ENCODE peak calls at places on chromosomes 6 and 20, in nine cellular contexts. One of them, this sample, is unnamed.

GRCh38 chr20:53948383-53949318 is 121.7 kb downstream of the BCAS1 start:
- DNase-seq in astrocyte: no peak
- DNase-seq in activated CD8-positive, alpha-beta T cell treated with anti-CD3 and anti-CD28 coated beads for 36 hours: peak
- DNase-seq in T-helper 17 cell: no peak
- DNase-seq in activated naive CD4-positive, alpha-beta T cell: no peak
- DNase-seq in CD8-positive, alpha-beta memory T cell: no peak
- DNase-seq in cerebellar cortex: no peak
- DNase-seq in HEK293T: no peak
- DNase-seq in posterior vena cava: no peak
- DNase-seq in this sample: no peak

GRCh38 chr6:125073071-125073470 is 80.5 kb upstream of the TPD52L1 start:
- DNase-seq in CD8-positive, alpha-beta memory T cell: no peak
- DNase-seq in cerebellar cortex: no peak
- DNase-seq in astrocyte: peak
- DNase-seq in HEK293T: no peak
- DNase-seq in posterior vena cava: no peak
- DNase-seq in activated naive CD4-positive, alpha-beta T cell: no peak
- DNase-seq in T-helper 17 cell: no peak
- DNase-seq in activated CD8-positive, alpha-beta T cell treated with anti-CD3 and anti-CD28 coated beads for 36 hours: no peak
- DNase-seq in this sample: no peak

GRCh38 chr6:11938285-11938890 is 73.7 kb upstream of the HIVEP1 start:
- DNase-seq in HEK293T: no peak
- DNase-seq in astrocyte: no peak
- DNase-seq in activated naive CD4-positive, alpha-beta T cell: no peak
- DNase-seq in cerebellar cortex: peak
- DNase-seq in T-helper 17 cell: no peak
- DNase-seq in activated CD8-positive, alpha-beta T cell treated with anti-CD3 and anti-CD28 coated beads for 36 hours: no peak
- DNase-seq in CD8-positive, alpha-beta memory T cell: no peak
- DNase-seq in posterior vena cava: no peak
- DNase-seq in this sample: no peak

GRCh38 chr20:40276291-40276690 is 412.7 kb downstream of the MAFB start:
- DNase-seq in astrocyte: no peak
- DNase-seq in T-helper 17 cell: no peak
- DNase-seq in posterior vena cava: peak
- DNase-seq in activated CD8-positive, alpha-beta T cell treated with anti-CD3 and anti-CD28 coated beads for 36 hours: no peak
- DNase-seq in cerebellar cortex: no peak
- DNase-seq in activated naive CD4-positive, alpha-beta T cell: no peak
- DNase-seq in HEK293T: no peak
- DNase-seq in CD8-positive, alpha-beta memory T cell: no peak
- DNase-seq in this sample: no peak

GRCh38 chr6:26204332-26205160 is 117.3 kb downstream of the HFE start:
- DNase-seq in posterior vena cava: peak
- DNase-seq in activated CD8-positive, alpha-beta T cell treated with anti-CD3 and anti-CD28 coated beads for 36 hours: peak
- DNase-seq in HEK293T: peak
- DNase-seq in T-helper 17 cell: peak
- DNase-seq in astrocyte: peak
- DNase-seq in CD8-positive, alpha-beta memory T cell: peak
- DNase-seq in cerebellar cortex: peak
- DNase-seq in activated naive CD4-positive, alpha-beta T cell: peak
- DNase-seq in this sample: peak

GRCh38 chr20:57195023-57195758 is 71.2 kb downstream of the BMP7 start:
- DNase-seq in cerebellar cortex: no peak
- DNase-seq in activated CD8-positive, alpha-beta T cell treated with anti-CD3 and anti-CD28 coated beads for 36 hours: no peak
- DNase-seq in activated naive CD4-positive, alpha-beta T cell: no peak
- DNase-seq in posterior vena cava: no peak
- DNase-seq in astrocyte: peak
- DNase-seq in T-helper 17 cell: no peak
- DNase-seq in HEK293T: no peak
- DNase-seq in CD8-positive, alpha-beta memory T cell: no peak
- DNase-seq in this sample: peak

GRCh38 chr20:517221-517620 is 26.4 kb downstream of the CSNK2A1 start:
- DNase-seq in HEK293T: no peak
- DNase-seq in activated naive CD4-positive, alpha-beta T cell: no peak
- DNase-seq in astrocyte: peak
- DNase-seq in CD8-positive, alpha-beta memory T cell: no peak
- DNase-seq in posterior vena cava: no peak
- DNase-seq in T-helper 17 cell: no peak
- DNase-seq in cerebellar cortex: no peak
- DNase-seq in activated CD8-positive, alpha-beta T cell treated with anti-CD3 and anti-CD28 coated beads for 36 hours: no peak
- DNase-seq in this sample: no peak

GRCh38 chr6:111711476-111711875 is 105.8 kb upstream of the TRAF3IP2 start:
- DNase-seq in astrocyte: no peak
- DNase-seq in cerebellar cortex: peak
- DNase-seq in CD8-positive, alpha-beta memory T cell: no peak
- DNase-seq in HEK293T: no peak
- DNase-seq in posterior vena cava: no peak
- DNase-seq in T-helper 17 cell: no peak
- DNase-seq in activated CD8-positive, alpha-beta T cell treated with anti-CD3 and anti-CD28 coated beads for 36 hours: no peak
- DNase-seq in activated naive CD4-positive, alpha-beta T cell: no peak
- DNase-seq in this sample: no peak

GRCh38 chr20:19688031-19688806 is 69.8 kb upstream of the RIN2 start:
- DNase-seq in posterior vena cava: peak
- DNase-seq in cerebellar cortex: peak
- DNase-seq in activated CD8-positive, alpha-beta T cell treated with anti-CD3 and anti-CD28 coated beads for 36 hours: peak
- DNase-seq in T-helper 17 cell: no peak
- DNase-seq in HEK293T: peak
- DNase-seq in astrocyte: peak
- DNase-seq in activated naive CD4-positive, alpha-beta T cell: no peak
- DNase-seq in CD8-positive, alpha-beta memory T cell: no peak
- DNase-seq in this sample: peak

GRCh38 chr6:94323853-94324252 is 904.5 kb upstream of the EPHA7 start:
- DNase-seq in cerebellar cortex: no peak
- DNase-seq in CD8-positive, alpha-beta memory T cell: no peak
- DNase-seq in T-helper 17 cell: no peak
- DNase-seq in activated CD8-positive, alpha-beta T cell treated with anti-CD3 and anti-CD28 coated beads for 36 hours: no peak
- DNase-seq in posterior vena cava: no peak
- DNase-seq in HEK293T: no peak
- DNase-seq in astrocyte: no peak
- DNase-seq in activated naive CD4-positive, alpha-beta T cell: no peak
- DNase-seq in this sample: peak

GRCh38 chr6:156731436-156731835 is 45.7 kb upstream of the ARID1B start:
- DNase-seq in posterior vena cava: no peak
- DNase-seq in activated CD8-positive, alpha-beta T cell treated with anti-CD3 and anti-CD28 coated beads for 36 hours: no peak
- DNase-seq in astrocyte: no peak
- DNase-seq in T-helper 17 cell: no peak
- DNase-seq in cerebellar cortex: no peak
- DNase-seq in HEK293T: no peak
- DNase-seq in activated naive CD4-positive, alpha-beta T cell: no peak
- DNase-seq in CD8-positive, alpha-beta memory T cell: no peak
- DNase-seq in this sample: peak

GRCh38 chr6:106116125-106116524 is 30.0 kb downstream of the PRDM1 start:
- DNase-seq in activated naive CD4-positive, alpha-beta T cell: no peak
- DNase-seq in astrocyte: no peak
- DNase-seq in activated CD8-positive, alpha-beta T cell treated with anti-CD3 and anti-CD28 coated beads for 36 hours: no peak
- DNase-seq in HEK293T: no peak
- DNase-seq in T-helper 17 cell: no peak
- DNase-seq in posterior vena cava: no peak
- DNase-seq in CD8-positive, alpha-beta memory T cell: no peak
- DNase-seq in cerebellar cortex: peak
- DNase-seq in this sample: no peak

GRCh38 chr20:16664031-16664430 is 65.8 kb upstream of the SNRPB2 start:
- DNase-seq in posterior vena cava: no peak
- DNase-seq in activated CD8-positive, alpha-beta T cell treated with anti-CD3 and anti-CD28 coated beads for 36 hours: no peak
- DNase-seq in cerebellar cortex: no peak
- DNase-seq in T-helper 17 cell: no peak
- DNase-seq in astrocyte: no peak
- DNase-seq in CD8-positive, alpha-beta memory T cell: no peak
- DNase-seq in HEK293T: no peak
- DNase-seq in activated naive CD4-positive, alpha-beta T cell: no peak
- DNase-seq in this sample: no peak

GRCh38 chr6:143543435-143543834 is 31.9 kb upstream of the FUCA2 start:
- DNase-seq in HEK293T: no peak
- DNase-seq in CD8-positive, alpha-beta memory T cell: no peak
- DNase-seq in activated CD8-positive, alpha-beta T cell treated with anti-CD3 and anti-CD28 coated beads for 36 hours: no peak
- DNase-seq in astrocyte: no peak
- DNase-seq in activated naive CD4-positive, alpha-beta T cell: no peak
- DNase-seq in cerebellar cortex: no peak
- DNase-seq in T-helper 17 cell: no peak
- DNase-seq in posterior vena cava: no peak
- DNase-seq in this sample: no peak

GRCh38 chr6:30912746-30913520 is 1.1 kb upstream of the VARS2 start:
- DNase-seq in cerebellar cortex: peak
- DNase-seq in T-helper 17 cell: no peak
- DNase-seq in HEK293T: no peak
- DNase-seq in astrocyte: no peak
- DNase-seq in activated CD8-positive, alpha-beta T cell treated with anti-CD3 and anti-CD28 coated beads for 36 hours: no peak
- DNase-seq in CD8-positive, alpha-beta memory T cell: no peak
- DNase-seq in posterior vena cava: no peak
- DNase-seq in activated naive CD4-positive, alpha-beta T cell: no peak
- DNase-seq in this sample: no peak

GRCh38 chr6:111950661-111951426 is 77.6 kb upstream of the FYN start:
- DNase-seq in T-helper 17 cell: no peak
- DNase-seq in posterior vena cava: no peak
- DNase-seq in activated CD8-positive, alpha-beta T cell treated with anti-CD3 and anti-CD28 coated beads for 36 hours: no peak
- DNase-seq in HEK293T: no peak
- DNase-seq in cerebellar cortex: no peak
- DNase-seq in activated naive CD4-positive, alpha-beta T cell: no peak
- DNase-seq in CD8-positive, alpha-beta memory T cell: no peak
- DNase-seq in astrocyte: peak
- DNase-seq in this sample: no peak

GRCh38 chr6:10193321-10193720 is 221.6 kb downstream of the TFAP2A start:
- DNase-seq in T-helper 17 cell: no peak
- DNase-seq in posterior vena cava: no peak
- DNase-seq in HEK293T: no peak
- DNase-seq in activated CD8-positive, alpha-beta T cell treated with anti-CD3 and anti-CD28 coated beads for 36 hours: no peak
- DNase-seq in activated naive CD4-positive, alpha-beta T cell: no peak
- DNase-seq in cerebellar cortex: no peak
- DNase-seq in astrocyte: no peak
- DNase-seq in CD8-positive, alpha-beta memory T cell: no peak
- DNase-seq in this sample: peak

GRCh38 chr6:88403486-88403885 is 237.3 kb upstream of the CNR1 start:
- DNase-seq in T-helper 17 cell: no peak
- DNase-seq in astrocyte: no peak
- DNase-seq in activated CD8-positive, alpha-beta T cell treated with anti-CD3 and anti-CD28 coated beads for 36 hours: no peak
- DNase-seq in CD8-positive, alpha-beta memory T cell: no peak
- DNase-seq in HEK293T: no peak
- DNase-seq in posterior vena cava: no peak
- DNase-seq in activated naive CD4-positive, alpha-beta T cell: no peak
- DNase-seq in cerebellar cortex: peak
- DNase-seq in this sample: no peak